ENCODE peak calls at places on chromosomes 3 and 15, in eight cellular contexts. K, W, G, N, L, U, F and S are unnamed samples.

GRCh38 chr3:150388468-150389418 is 19.4 kb upstream of the TSC22D2 start:
- DNase-seq in U (no peak), K (no peak), G (no peak), W (no peak), F (no peak), N (no peak), L (no peak), S (no peak)

GRCh38 chr3:125059488-125060245 is 3.9 kb upstream of the HEG1 start:
- DNase-seq in G (peak), F (no peak), L (no peak), K (no peak), N (peak), W (no peak), U (no peak), S (no peak)

GRCh38 chr3:53617893-53618523 is 123.6 kb downstream of the CACNA1D start:
- DNase-seq in W (no peak), U (no peak), N (no peak), K (no peak), F (no peak), L (no peak), G (no peak), S (no peak)

GRCh38 chr3:146953523-146954125 is 348.5 kb upstream of the PLSCR5 start:
- DNase-seq in K (no peak), W (no peak), N (no peak), G (no peak), U (no peak), L (no peak), F (no peak), S (no peak)

GRCh38 chr15:96331942-96332853 is 1.7 kb downstream of the NR2F2 start:
- DNase-seq in G (peak), L (no peak), K (no peak), N (peak), U (no peak), F (peak), W (no peak), S (no peak)

GRCh38 chr15:89480505-89480904 is 15.9 kb downstream of the RHCG start:
- DNase-seq in L (no peak), U (no peak), K (no peak), G (no peak), F (no peak), N (no peak), W (no peak), S (no peak)

GRCh38 chr3:25448750-25449684 is 21.0 kb downstream of the RARB start:
- DNase-seq in U (no peak), W (peak), F (peak), N (no peak), K (no peak), L (peak), G (no peak), S (peak)

GRCh38 chr15:80560601-80561025 is 134.5 kb upstream of the ABHD17C start:
- DNase-seq in K (no peak), F (no peak), L (no peak), G (no peak), W (no peak), N (no peak), U (no peak), S (no peak)